ENCODE peak calls at places on chromosomes 3 and 15, in six cellular contexts. U, R, G, A, M and E are unnamed samples.

GRCh38 chr15:39918688-39919385 is 1.2 kb downstream of the GPR176 start:
- DNase-seq in U (no peak), R (no peak), G (no peak), A (no peak), M (no peak), E (no peak)

GRCh38 chr3:116914004-116914403 is 204.4 kb downstream of the TUSC7 start:
- DNase-seq in U (no peak), R (no peak), G (no peak), A (no peak), M (no peak), E (no peak)

GRCh38 chr3:34011171-34012101 is 213.0 kb downstream of the PDCD6IP start:
- DNase-seq in U (peak), R (no peak), G (no peak), A (no peak), M (no peak), E (no peak)

GRCh38 chr3:114584734-114585371 is 291.0 kb downstream of the TIGIT start:
- DNase-seq in U (no peak), R (peak), G (no peak), A (no peak), M (no peak), E (no peak)

GRCh38 chr3:159654183-159655134 is 334.2 kb upstream of the IL12A start:
- DNase-seq in U (no peak), R (no peak), G (no peak), A (no peak), M (no peak), E (no peak)

GRCh38 chr3:134082582-134082981 is 52.9 kb upstream of the SLCO2A1 start:
- DNase-seq in U (no peak), R (no peak), G (no peak), A (no peak), M (no peak), E (no peak)

GRCh38 chr3:151445283-151446001 is 15.4 kb downstream of the IGSF10 start:
- DNase-seq in U (no peak), R (no peak), G (no peak), A (no peak), M (no peak), E (no peak)

GRCh38 chr3:17431004-17431403 is 311.4 kb downstream of the TBC1D5 start:
- DNase-seq in U (peak), R (no peak), G (no peak), A (no peak), M (no peak), E (no peak)

GRCh38 chr3:67377299-67377698 is 277.1 kb downstream of the SUCLG2 start:
- DNase-seq in U (no peak), R (no peak), G (no peak), A (no peak), M (no peak), E (no peak)

GRCh38 chr15:96416934-96417759 is 86.6 kb downstream of the NR2F2 start:
- DNase-seq in U (no peak), R (no peak), G (no peak), A (no peak), M (no peak), E (no peak)

GRCh38 chr3:4757056-4757948 is 221.9 kb upstream of the BHLHE40 start:
- DNase-seq in U (peak), R (no peak), G (no peak), A (no peak), M (no peak), E (no peak)

GRCh38 chr3:112327371-112327951 is 5.5 kb upstream of the CD200 start:
- DNase-seq in U (peak), R (peak), G (no peak), A (no peak), M (no peak), E (no peak)

GRCh38 chr3:185760091-185760490 is 64.8 kb downstream of the IGF2BP2 start:
- DNase-seq in U (no peak), R (no peak), G (no peak), A (no peak), M (no peak), E (no peak)

GRCh38 chr3:12413721-12414255 is 70.5 kb upstream of the TSEN2 start:
- DNase-seq in U (no peak), R (no peak), G (no peak), A (no peak), M (no peak), E (no peak)

GRCh38 chr3:69309810-69310209 is 76.1 kb downstream of the FRMD4B start:
- DNase-seq in U (peak), R (no peak), G (no peak), A (no peak), M (no peak), E (no peak)

GRCh38 chr15:39362832-39363561 is 217.9 kb upstream of the THBS1 start:
- DNase-seq in U (no peak), R (no peak), G (no peak), A (no peak), M (no peak), E (no peak)

GRCh38 chr3:194930439-194931204 is 244.9 kb downstream of the FAM43A start:
- DNase-seq in U (peak), R (no peak), G (peak), A (no peak), M (no peak), E (no peak)

GRCh38 chr3:64489361-64490044 is 198.3 kb downstream of the ADAMTS9 start:
- DNase-seq in U (no peak), R (no peak), G (no peak), A (no peak), M (peak), E (no peak)

GRCh38 chr3:59256233-59256632 is 206.4 kb upstream of the CFAP20DC start:
- DNase-seq in U (no peak), R (no peak), G (no peak), A (no peak), M (no peak), E (no peak)

GRCh38 chr3:36077320-36077719 is 303.0 kb upstream of the STAC start:
- DNase-seq in U (no peak), R (no peak), G (no peak), A (no peak), M (no peak), E (no peak)

GRCh38 chr15:48101376-48101961 is 19.3 kb upstream of the SLC24A5 start:
- DNase-seq in U (no peak), R (no peak), G (no peak), A (no peak), M (no peak), E (no peak)

GRCh38 chr3:55189359-55189801 is 261.5 kb upstream of the LRTM1 start:
- DNase-seq in U (no peak), R (no peak), G (no peak), A (no peak), M (no peak), E (no peak)

GRCh38 chr3:136860541-136860940 is 1.5 kb upstream of the NCK1 start:
- DNase-seq in U (no peak), R (no peak), G (no peak), A (no peak), M (no peak), E (no peak)

GRCh38 chr3:17081520-17081919 is 196.8 kb downstream of the PLCL2 start:
- DNase-seq in U (no peak), R (no peak), G (no peak), A (no peak), M (no peak), E (no peak)

GRCh38 chr3:4805662-4806061 is 173.6 kb upstream of the BHLHE40 start:
- DNase-seq in U (no peak), R (no peak), G (no peak), A (no peak), M (no peak), E (no peak)

GRCh38 chr15:98321916-98322315 is 326.4 kb upstream of the IGF1R start:
- DNase-seq in U (no peak), R (no peak), G (no peak), A (no peak), M (no peak), E (no peak)

GRCh38 chr3:161070980-161071663 is 34.0 kb downstream of the B3GALNT1 start:
- DNase-seq in U (no peak), R (no peak), G (no peak), A (no peak), M (no peak), E (no peak)

GRCh38 chr15:39624806-39625205 is 43.9 kb downstream of the THBS1 start:
- DNase-seq in U (peak), R (peak), G (peak), A (no peak), M (peak), E (no peak)

GRCh38 chr3:25096536-25096935 is 331.5 kb upstream of the RARB start:
- DNase-seq in U (no peak), R (no peak), G (no peak), A (no peak), M (no peak), E (no peak)

GRCh38 chr3:10804183-10804648 is 11.8 kb upstream of the SLC6A11 start:
- DNase-seq in U (no peak), R (no peak), G (no peak), A (no peak), M (no peak), E (no peak)

GRCh38 chr3:86830566-86830965 is 160.4 kb downstream of the VGLL3 start:
- DNase-seq in U (no peak), R (no peak), G (no peak), A (no peak), M (no peak), E (no peak)

GRCh38 chr15:55916666-55917409 is 76.6 kb downstream of the NEDD4 start:
- DNase-seq in U (no peak), R (no peak), G (no peak), A (no peak), M (no peak), E (no peak)

GRCh38 chr15:89904519-89904918 is 8.2 kb downstream of the ARPIN start:
- DNase-seq in U (no peak), R (no peak), G (no peak), A (no peak), M (no peak), E (no peak)

GRCh38 chr3:16264174-16264707 is 502 bp downstream of the DPH3 start:
- DNase-seq in U (no peak), R (no peak), G (peak), A (no peak), M (no peak), E (no peak)

GRCh38 chr3:65901236-65901635 is 137.5 kb downstream of the MAGI1 start:
- DNase-seq in U (no peak), R (no peak), G (no peak), A (no peak), M (no peak), E (no peak)

GRCh38 chr3:65895084-65895483 is 143.6 kb downstream of the MAGI1 start:
- DNase-seq in U (no peak), R (no peak), G (no peak), A (no peak), M (no peak), E (no peak)

GRCh38 chr3:65896321-65896720 is 142.4 kb downstream of the MAGI1 start:
- DNase-seq in U (no peak), R (no peak), G (no peak), A (no peak), M (no peak), E (no peak)

GRCh38 chr3:65902304-65902793 is 136.4 kb downstream of the MAGI1 start:
- DNase-seq in U (no peak), R (no peak), G (no peak), A (no peak), M (peak), E (no peak)

GRCh38 chr3:65899226-65899625 is 139.5 kb downstream of the MAGI1 start:
- DNase-seq in U (no peak), R (no peak), G (no peak), A (no peak), M (no peak), E (no peak)
- TF ChIP-seq POLR2AphosphoS5 in U (no peak), R (no peak), G (no peak), A (no peak), M (no peak), E (no peak)

DNA sequence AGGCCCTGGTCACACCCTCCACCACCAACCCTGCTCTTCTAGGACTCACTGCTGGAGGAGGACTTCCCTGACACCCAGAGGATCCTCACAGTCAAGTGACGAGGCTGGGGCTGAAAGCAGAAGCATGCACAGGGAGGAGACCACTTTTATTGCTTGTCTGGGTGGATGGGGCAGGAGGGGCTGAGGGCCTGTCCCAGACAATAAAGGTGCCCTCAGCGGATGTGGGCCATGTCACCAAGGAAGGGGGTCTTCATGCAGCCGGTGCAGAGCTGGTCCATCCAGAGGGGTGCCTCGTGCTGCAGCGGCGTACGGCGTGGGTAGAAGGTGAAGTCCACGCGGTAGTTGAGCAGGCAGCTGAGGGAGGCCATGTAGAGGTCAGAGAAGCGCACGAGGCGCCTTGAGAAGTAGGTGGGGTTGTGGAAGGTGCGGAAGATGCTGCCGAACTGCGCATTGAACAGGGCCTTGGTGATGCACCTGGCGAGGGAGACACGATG is 9.4 kb downstream of the NT5DC2 start:
- DNase-seq in U (no peak), R (no peak), G (peak), A (no peak), M (no peak), E (no peak)
- TF ChIP-seq POLR2A in U (no peak), R (no peak), G (no peak), A (no peak), M (no peak), E (no peak)

GRCh38 chr3:94305835-94306685 is 243.2 kb downstream of the NSUN3 start:
- DNase-seq in U (peak), R (no peak), G (no peak), A (no peak), M (no peak), E (no peak)
- TF ChIP-seq POLR2AphosphoS5 in U (no peak), R (no peak), G (no peak), A (no peak), M (no peak), E (no peak)

DNA sequence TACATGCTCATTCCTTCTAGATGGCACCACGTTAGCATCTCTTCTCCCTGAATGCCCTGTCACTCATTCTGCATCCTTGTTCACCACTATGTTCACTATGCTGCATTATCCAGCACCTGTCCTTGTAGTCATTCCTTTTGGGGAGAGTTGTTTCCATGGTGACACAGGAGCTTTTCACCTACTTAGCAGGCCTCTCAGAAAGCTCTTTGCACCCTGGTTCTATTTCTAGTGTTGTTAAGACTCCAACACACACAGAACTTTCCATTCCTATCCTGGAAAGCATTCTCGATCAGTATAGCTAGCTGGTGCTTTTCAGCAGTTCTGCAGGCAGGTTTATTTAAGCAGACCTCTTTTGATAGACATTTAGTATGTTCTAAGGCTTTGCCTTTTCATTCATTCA is 6.7 kb upstream of the RPL14 start:
- DNase-seq in U (no peak), R (no peak), G (no peak), A (no peak), M (no peak), E (no peak)
- TF ChIP-seq POLR2A in U (no peak), R (no peak), G (no peak), A (no peak), M (no peak), E (no peak)

GRCh38 chr3:126537730-126538281 is 13.9 kb downstream of the CHST13 start:
- DNase-seq in U (no peak), R (no peak), G (peak), A (no peak), M (peak), E (no peak)

GRCh38 chr3:126535636-126536035 is 11.7 kb downstream of the CHST13 start:
- DNase-seq in U (no peak), R (no peak), G (peak), A (no peak), M (no peak), E (no peak)

GRCh38 chr3:126538316-126538715 is 14.4 kb downstream of the CHST13 start:
- DNase-seq in U (no peak), R (no peak), G (peak), A (no peak), M (peak), E (no peak)

GRCh38 chr3:126537116-126537729 is 13.3 kb downstream of the CHST13 start:
- DNase-seq in U (no peak), R (no peak), G (peak), A (no peak), M (no peak), E (no peak)

GRCh38 chr3:126536126-126536525 is 12.2 kb downstream of the CHST13 start:
- DNase-seq in U (no peak), R (no peak), G (peak), A (no peak), M (no peak), E (no peak)
- TF ChIP-seq POLR2AphosphoS5 in U (peak), R (no peak), G (no peak), A (no peak), M (no peak), E (no peak)

DNA sequence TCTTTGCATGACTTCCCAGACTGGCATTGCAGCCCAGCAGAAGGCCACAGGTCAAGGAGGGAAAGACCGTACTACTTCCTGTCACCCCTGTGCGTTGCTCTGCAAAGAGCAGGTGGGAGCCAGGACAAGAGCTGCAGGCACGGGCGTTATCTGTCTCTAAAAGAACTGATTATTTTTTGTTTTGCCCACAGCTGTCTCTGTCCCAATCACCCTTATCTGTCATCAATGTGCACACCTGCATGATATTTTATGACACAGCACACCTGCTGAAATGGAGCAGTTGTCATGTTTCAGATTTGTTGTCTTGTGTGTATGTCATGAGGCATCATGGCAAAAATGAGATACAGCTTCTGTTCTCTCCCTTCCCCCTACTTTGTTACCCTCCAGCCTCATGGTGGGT is 58.8 kb downstream of the SLCO3A1 start:
- DNase-seq in U (no peak), R (no peak), G (no peak), A (no peak), M (no peak), E (no peak)
- TF ChIP-seq POLR2A in U (no peak), R (no peak), G (no peak), A (no peak), M (no peak), E (no peak)

GRCh38 chr15:73969151-73969759 is 22.8 kb downstream of the STOML1 start:
- DNase-seq in U (no peak), R (no peak), G (peak), A (no peak), M (no peak), E (no peak)
- TF ChIP-seq POLR2AphosphoS5 in U (no peak), R (no peak), G (no peak), A (no peak), M (no peak), E (no peak)

GRCh38 chr15:101252836-101253235 is 988 bp upstream of the CHSY1 start:
- DNase-seq in U (no peak), R (no peak), G (no peak), A (no peak), M (no peak), E (no peak)

GRCh38 chr15:101251830-101252820 is at the start of gene CHSY1:
- DNase-seq in U (peak), R (peak), G (peak), A (peak), M (peak), E (peak)

GRCh38 chr15:101248274-101248673 is 3.6 kb downstream of the CHSY1 start:
- DNase-seq in U (no peak), R (no peak), G (no peak), A (no peak), M (no peak), E (no peak)

GRCh38 chr15:101250931-101251829 is 668 bp downstream of the CHSY1 start:
- DNase-seq in U (no peak), R (no peak), G (peak), A (no peak), M (no peak), E (no peak)

GRCh38 chr15:101250331-101250730 is 1.5 kb downstream of the CHSY1 start:
- DNase-seq in U (no peak), R (no peak), G (no peak), A (no peak), M (no peak), E (no peak)
- TF ChIP-seq POLR2A in U (no peak), R (no peak), G (no peak), A (no peak), M (no peak), E (no peak)

GRCh38 chr15:63091679-63092078 is 30.0 kb upstream of the LACTB start:
- DNase-seq in U (no peak), R (no peak), G (no peak), A (no peak), M (no peak), E (no peak)

GRCh38 chr15:63094495-63094931 is 27.1 kb upstream of the LACTB start:
- DNase-seq in U (peak), R (no peak), G (no peak), A (no peak), M (no peak), E (no peak)

GRCh38 chr15:63089260-63090043 is 32.2 kb upstream of the LACTB start:
- DNase-seq in U (peak), R (no peak), G (no peak), A (no peak), M (peak), E (no peak)

GRCh38 chr15:63090502-63091286 is 31.0 kb upstream of the LACTB start:
- DNase-seq in U (no peak), R (no peak), G (no peak), A (no peak), M (no peak), E (no peak)

GRCh38 chr15:63093486-63094205 is 28.0 kb upstream of the LACTB start:
- DNase-seq in U (peak), R (peak), G (peak), A (peak), M (peak), E (peak)
- TF ChIP-seq POLR2AphosphoS5 in U (no peak), R (no peak), G (no peak), A (no peak), M (peak), E (no peak)

GRCh38 chr3:9379327-9379726 is 16.5 kb downstream of the THUMPD3 start:
- DNase-seq in U (no peak), R (no peak), G (no peak), A (no peak), M (no peak), E (no peak)
- TF ChIP-seq POLR2A in U (no peak), R (no peak), G (no peak), A (no peak), M (no peak), E (no peak)